ENCODE peak calls at places on chromosomes 16 and 17, in seven cellular contexts. G is K562, K is SK-N-SH, P is H1, F is GM12878, R is GM12891, U is HepG2. C is an unnamed sample.

GRCh38 chr17:38609280-38610031 is 3.7 kb upstream of the SRCIN1 start:
- DNase-seq in K (no peak), F (no peak), R (no peak), P (peak; percentile 84), G (no peak), U (no peak), C (no peak)

GRCh38 chr17:48406936-48407567 is 23.0 kb downstream of the SKAP1 start:
- DNase-seq in R (no peak), P (no peak), F (no peak), G (no peak), U (no peak), K (no peak), C (no peak)

GRCh38 chr17:70344356-70345060 is 175.2 kb downstream of the KCNJ2 start:
- DNase-seq in U (no peak), G (no peak), P (no peak), R (no peak), F (no peak), K (no peak), C (no peak)

GRCh38 chr17:33976816-33977215 is 278.3 kb upstream of the CCL2 start:
- DNase-seq in G (no peak), K (peak; percentile 69), U (no peak), P (peak; percentile 17), R (no peak), F (no peak), C (no peak)

GRCh38 chr17:73203788-73204479 is 11.1 kb downstream of the COG1 start:
- DNase-seq in P (no peak), K (no peak), R (no peak), F (no peak), U (peak; percentile 81), G (no peak), C (no peak)

GRCh38 chr17:7703584-7704574 is 1.1 kb upstream of the EFNB3 start:
- DNase-seq in K (peak; percentile 86), R (no peak), P (peak; percentile 77), G (peak; percentile 48), U (peak; percentile 18), F (no peak), C (no peak)

GRCh38 chr16:10569629-10570028 is 10.8 kb downstream of the EMP2 start:
- DNase-seq in R (no peak), F (no peak), G (no peak), K (no peak), U (no peak), P (no peak), C (no peak)

GRCh38 chr17:62713096-62713870 is 85.8 kb downstream of the MRC2 start:
- DNase-seq in G (no peak), K (no peak), P (no peak), R (no peak), F (no peak), U (no peak), C (no peak)

GRCh38 chr17:13601317-13601775 is 383 bp downstream of the HS3ST3A1 start:
- DNase-seq in P (no peak), F (no peak), R (peak; percentile 9), K (peak; percentile 52), G (no peak), U (no peak), C (peak; percentile 10)

GRCh38 chr17:36697907-36698526 is 96.6 kb downstream of the MRM1 start:
- DNase-seq in P (no peak), R (no peak), F (no peak), G (peak; percentile 61), U (no peak), K (no peak), C (no peak)

GRCh38 chr17:40148527-40148926 is 8.2 kb downstream of the CASC3 start:
- DNase-seq in G (no peak), R (no peak), U (no peak), P (no peak), K (no peak), F (no peak), C (no peak)

GRCh38 chr17:75551276-75551675 is 25.8 kb downstream of the LLGL2 start:
- DNase-seq in U (no peak), P (no peak), G (no peak), F (no peak), R (no peak), K (no peak), C (no peak)

DNA sequence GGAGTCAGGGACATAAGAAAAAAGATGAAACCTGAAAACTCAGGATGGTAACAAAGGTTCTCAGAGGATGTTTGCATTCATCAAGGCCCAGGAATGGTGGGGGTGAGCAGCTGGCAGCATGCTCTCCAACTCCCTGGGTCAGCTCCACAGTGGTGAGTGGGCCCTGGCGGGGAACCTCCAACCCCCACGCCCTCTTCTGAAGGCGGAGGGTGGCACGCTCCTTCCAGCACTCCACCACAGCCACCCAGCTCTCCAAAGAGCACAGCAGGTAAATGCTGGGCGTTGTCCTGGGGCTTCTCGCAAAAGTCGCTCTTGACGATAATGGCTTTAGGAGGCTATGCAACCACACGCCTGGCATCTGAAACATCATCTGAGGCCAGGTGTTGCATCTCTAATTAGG is 173.8 kb downstream of the C16orf78 start:
- DNase-seq in K (no peak), F (no peak), U (no peak), R (no peak), P (no peak), G (no peak), C (no peak)
- TF ChIP-seq TAF1 in K (no peak), F (no peak), U (no peak), R (no peak), P (no peak), G (no peak), C (no peak)

GRCh38 chr17:1122681-1123396 is 56.9 kb downstream of the ABR start:
- DNase-seq in U (peak; percentile 53), P (peak; percentile 98), K (peak; percentile 92), F (no peak), G (peak; percentile 80), R (peak; percentile 88), C (peak; percentile 85)
- TF ChIP-seq TAF1 in U (no peak), P (no peak), K (no peak), F (no peak), G (no peak), R (no peak), C (no peak)

GRCh38 chr17:45224671-45225050 is 3.0 kb downstream of the FMNL1 start:
- DNase-seq in P (no peak), F (no peak), K (no peak), U (no peak), R (no peak), G (no peak), C (peak; percentile 8)
- TF ChIP-seq TAF1 in P (no peak), F (no peak), K (no peak), U (no peak), R (no peak), G (no peak), C (no peak)

DNA sequence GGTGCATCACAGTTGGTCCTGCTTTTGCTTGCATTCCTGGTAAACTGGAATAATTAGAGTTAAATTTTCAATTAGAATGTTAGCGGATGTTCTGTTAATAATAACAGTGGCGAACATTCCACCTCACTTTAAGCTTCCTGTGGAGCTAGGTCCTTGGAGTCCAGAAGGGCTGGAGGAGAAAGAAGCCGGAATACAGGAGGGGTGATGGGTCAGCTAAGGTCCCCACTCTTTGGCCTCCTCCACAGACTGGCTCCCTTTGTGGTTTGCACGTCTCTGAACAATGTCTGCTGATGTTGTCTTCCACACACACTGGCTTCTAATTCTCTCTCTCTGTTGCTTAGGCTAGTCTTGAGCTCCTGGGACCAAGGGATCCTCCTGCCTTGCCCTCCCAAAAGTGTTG is 35.0 kb upstream of the ETV4 start:
- DNase-seq in F (no peak), G (no peak), U (no peak), K (no peak), P (no peak), R (no peak), C (no peak)
- TF ChIP-seq TAF1 in F (no peak), G (no peak), U (no peak), K (no peak), P (no peak), R (no peak), C (no peak)

DNA sequence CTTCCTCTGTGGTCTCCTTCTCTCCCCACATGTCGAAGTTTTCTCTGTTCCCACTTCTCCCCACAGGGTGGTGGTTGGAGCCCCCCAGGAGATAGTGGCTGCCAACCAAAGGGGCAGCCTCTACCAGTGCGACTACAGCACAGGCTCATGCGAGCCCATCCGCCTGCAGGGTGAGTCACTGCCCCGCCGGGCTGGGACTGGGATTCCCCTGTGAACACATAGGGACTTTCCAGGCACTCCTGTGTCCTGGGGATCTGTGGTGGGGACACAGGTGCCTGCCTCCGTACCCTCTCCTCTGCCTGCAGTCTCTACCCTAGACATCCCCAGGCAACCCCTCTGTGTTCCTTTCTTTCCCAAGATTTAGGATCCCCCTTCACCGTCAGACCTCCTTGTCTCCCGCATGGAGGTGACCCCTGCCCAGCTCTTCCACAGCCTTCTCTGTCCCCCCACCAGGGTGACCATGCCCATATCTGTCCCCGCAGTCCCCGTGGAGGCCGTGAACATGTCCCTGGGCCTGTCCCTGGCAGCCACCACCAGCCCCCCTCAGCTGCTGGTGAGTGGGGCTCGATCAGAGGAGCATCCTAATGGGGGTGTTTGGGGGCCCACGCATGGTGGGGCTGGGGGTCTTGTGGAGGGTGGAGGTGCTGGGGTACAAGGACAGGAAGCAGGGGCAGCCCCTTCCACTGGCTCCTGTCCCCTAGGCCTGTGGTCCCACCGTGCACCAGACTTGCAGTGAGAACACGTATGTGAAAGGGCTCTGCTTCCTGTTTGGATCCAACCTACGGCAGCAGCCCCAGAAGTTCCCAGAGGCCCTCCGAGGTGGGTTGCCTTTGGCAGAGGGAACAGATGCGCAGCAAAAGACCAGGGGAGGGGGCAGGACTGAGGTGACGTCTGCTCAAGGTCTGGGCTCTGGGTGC is 5.8 kb downstream of the ITGAM start:
- DNase-seq in P (peak; percentile 60), K (no peak), G (peak; percentile 3), F (peak; percentile 79), U (no peak), R (peak; percentile 60), C (peak; percentile 61)
- TF ChIP-seq TAF1 in P (peak; percentile 9), K (no peak), G (no peak), F (no peak), U (no peak), R (no peak), C (peak; percentile 8)

GRCh38 chr17:78667741-78668640 is 90.8 kb upstream of the DNAH17 start:
- DNase-seq in F (no peak), K (no peak), R (no peak), P (no peak), U (no peak), G (no peak), C (no peak)

GRCh38 chr17:78669975-78670518 is 92.9 kb upstream of the DNAH17 start:
- DNase-seq in U (no peak), G (no peak), P (no peak), K (no peak), F (no peak), R (no peak), C (no peak)

GRCh38 chr17:78668847-78669246 is 91.7 kb upstream of the DNAH17 start:
- DNase-seq in R (no peak), U (no peak), K (no peak), F (no peak), G (no peak), P (no peak), C (no peak)

GRCh38 chr17:78670850-78671291 is 93.7 kb upstream of the DNAH17 start:
- DNase-seq in R (no peak), P (no peak), K (no peak), U (no peak), G (no peak), F (no peak), C (no peak)

GRCh38 chr17:78669256-78669974 is 92.2 kb upstream of the DNAH17 start:
- DNase-seq in K (no peak), R (no peak), U (no peak), P (no peak), F (no peak), G (no peak), C (no peak)
- TF ChIP-seq TAF1 in K (no peak), R (no peak), U (no peak), P (no peak), F (no peak), G (no peak), C (no peak)